ENCODE peak calls at places on chromosome 17, in six cellular contexts. J is cardiac fibroblast, K is lower leg skin, X is astrocyte of the cerebellum, H is AG04449, T is tibial artery. E is an unnamed sample.

GRCh38 chr17:36602924-36603384 is 1.6 kb downstream of the MRM1 start:
- DNase-seq in J (peak; percentile 80), K (no peak), X (peak; percentile 34), H (no peak), T (no peak), E (peak; percentile 81)

GRCh38 chr17:42618442-42619150 is 9.1 kb downstream of the TUBG1 start:
- DNase-seq in J (peak; percentile 23), K (no peak), X (peak; percentile 13), H (no peak), T (peak; percentile 66), E (peak; percentile 26)

GRCh38 chr17:48541574-48542113 is 3.3 kb downstream of the HOXB2 start:
- DNase-seq in J (peak; percentile 86), K (peak; percentile 43), X (no peak), H (no peak), T (no peak), E (no peak)

GRCh38 chr17:38428150-38428642 is at the start of gene ARHGAP23:
- DNase-seq in J (peak; percentile 83), K (no peak), X (no peak), H (no peak), T (peak; percentile 88), E (peak; percentile 70)

GRCh38 chr17:27109346-27109745 is 184.6 kb upstream of the WSB1 start:
- DNase-seq in J (no peak), K (no peak), X (no peak), H (no peak), T (no peak), E (no peak)

GRCh38 chr17:82492647-82493516 is 26.6 kb upstream of the FOXK2 start:
- DNase-seq in J (peak; percentile 53), K (no peak), X (no peak), H (no peak), T (no peak), E (peak; percentile 44)

GRCh38 chr17:416293-417206 is 63.9 kb upstream of the RPH3AL start:
- DNase-seq in J (no peak), K (no peak), X (no peak), H (no peak), T (no peak), E (no peak)

GRCh38 chr17:48629411-48629759 is 3.2 kb upstream of the HOXB9 start:
- DNase-seq in J (no peak), K (no peak), X (no peak), H (no peak), T (no peak), E (no peak)

GRCh38 chr17:77581480-77581879 is 377.0 kb upstream of the TNRC6C start:
- DNase-seq in J (peak; percentile 19), K (no peak), X (no peak), H (no peak), T (peak; percentile 53), E (peak; percentile 16)

GRCh38 chr17:859461-860195 is 77.5 kb downstream of the MRM3 start:
- DNase-seq in J (peak; percentile 20), K (no peak), X (no peak), H (no peak), T (no peak), E (peak; percentile 51)

GRCh38 chr17:6643460-6644125 is 2.7 kb downstream of the TXNDC17 start:
- DNase-seq in J (no peak), K (no peak), X (peak; percentile 80), H (no peak), T (no peak), E (peak; percentile 71)

GRCh38 chr17:55492951-55493350 is 18.3 kb downstream of the SMIM36 start:
- DNase-seq in J (no peak), K (no peak), X (no peak), H (no peak), T (no peak), E (no peak)

GRCh38 chr17:45398800-45399199 is 33.9 kb downstream of the ARHGAP27 start:
- DNase-seq in J (no peak), K (no peak), X (no peak), H (no peak), T (no peak), E (no peak)

GRCh38 chr17:1843947-1844346 is 14.1 kb downstream of the RPA1 start:
- DNase-seq in J (no peak), K (no peak), X (no peak), H (no peak), T (no peak), E (no peak)

GRCh38 chr17:39949028-39949427 is 13.8 kb upstream of the GSDMA start:
- DNase-seq in J (no peak), K (no peak), X (no peak), H (no peak), T (no peak), E (no peak)

GRCh38 chr17:29237476-29238132 is 9.1 kb upstream of the CRYBA1 start:
- DNase-seq in J (peak; percentile 79), K (no peak), X (no peak), H (no peak), T (no peak), E (peak; percentile 76)

GRCh38 chr17:55500103-55500502 is 11.1 kb downstream of the SMIM36 start:
- DNase-seq in J (no peak), K (no peak), X (no peak), H (no peak), T (no peak), E (no peak)

GRCh38 chr17:38701504-38702165 is 3.4 kb upstream of the MLLT6 start:
- DNase-seq in J (peak; percentile 26), K (peak; percentile 36), X (no peak), H (no peak), T (no peak), E (peak; percentile 28)

GRCh38 chr17:80786470-80786869 is 205.2 kb upstream of the CHMP6 start:
- DNase-seq in J (no peak), K (no peak), X (no peak), H (no peak), T (peak; percentile 16), E (peak; percentile 28)

GRCh38 chr17:9054146-9054545 is 32.8 kb downstream of the NTN1 start:
- DNase-seq in J (no peak), K (no peak), X (no peak), H (no peak), T (no peak), E (no peak)

GRCh38 chr17:9052921-9053320 is 31.6 kb downstream of the NTN1 start:
- DNase-seq in J (no peak), K (peak; percentile 43), X (no peak), H (no peak), T (no peak), E (no peak)

GRCh38 chr17:9051561-9051960 is 30.3 kb downstream of the NTN1 start:
- DNase-seq in J (no peak), K (no peak), X (no peak), H (no peak), T (no peak), E (no peak)

GRCh38 chr17:9054611-9055010 is 33.3 kb downstream of the NTN1 start:
- DNase-seq in J (no peak), K (no peak), X (no peak), H (no peak), T (no peak), E (no peak)

DNA sequence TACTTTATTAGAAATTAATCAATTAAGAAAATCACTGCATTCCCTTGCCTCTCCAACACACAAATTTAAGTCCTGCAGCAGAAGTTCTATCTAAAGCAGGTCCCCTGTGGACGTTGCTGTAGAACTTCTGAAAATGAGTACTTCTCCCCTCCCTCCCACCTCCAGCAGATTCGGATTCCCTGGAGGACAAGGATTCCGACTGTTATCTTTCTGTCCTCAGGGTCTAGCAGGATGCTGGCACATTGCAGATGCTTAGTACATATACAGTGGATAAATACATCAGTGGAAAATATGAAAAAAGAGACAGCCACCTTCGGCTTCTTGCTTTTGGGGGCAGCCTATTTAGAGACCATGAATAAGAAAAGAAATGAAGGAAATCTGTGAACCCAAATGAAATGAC is 32.1 kb downstream of the NTN1 start:
- DNase-seq in J (no peak), K (no peak), X (no peak), H (no peak), T (no peak), E (no peak)
- H3K4me3 ChIP-seq in J (no peak overlapping the region), K (no peak overlapping the region), X (no peak overlapping the region), H (no peak overlapping the region), T (no peak overlapping the region), E (no peak overlapping the region)

DNA sequence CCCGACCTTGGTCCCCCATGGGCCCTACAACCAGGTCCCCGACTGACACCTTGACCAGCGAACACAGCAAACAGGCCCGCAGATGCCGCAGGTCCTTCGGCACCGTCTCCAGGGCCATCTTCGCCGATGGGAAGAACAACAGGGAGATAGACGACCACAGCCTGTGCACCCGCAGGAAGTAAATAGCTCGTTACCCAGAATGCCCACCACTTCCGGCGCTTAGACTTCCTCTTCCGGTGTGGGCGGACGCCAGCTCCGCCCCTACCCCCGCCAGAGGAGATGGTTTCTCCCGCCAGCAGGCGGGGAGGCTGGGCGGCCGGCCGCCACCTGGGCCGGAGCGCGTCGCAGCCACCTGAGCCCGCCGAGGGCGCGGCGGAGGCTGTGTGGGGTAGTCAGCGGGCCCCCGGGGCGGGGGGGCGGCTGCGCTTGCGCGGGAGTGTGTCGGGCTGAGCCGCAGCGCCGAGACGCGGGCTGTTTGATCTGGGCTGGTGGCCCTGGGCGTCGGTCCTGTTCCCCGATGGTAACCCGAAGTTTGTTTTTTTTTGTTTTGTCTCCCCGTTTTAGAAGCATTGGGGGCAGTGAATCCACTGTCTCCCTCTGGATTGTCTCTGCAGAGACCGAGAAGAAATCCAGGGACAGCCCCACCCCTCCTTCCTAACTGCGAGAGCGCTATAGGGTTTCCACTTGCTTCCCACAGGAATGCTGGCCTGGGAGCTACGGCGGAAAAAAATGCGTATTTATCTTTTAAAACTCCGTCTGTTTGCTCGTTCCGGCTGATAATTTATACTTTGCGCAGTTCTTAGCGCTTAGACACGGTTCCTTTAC is at the start of gene SUPT4H1:
- DNase-seq in J (peak; percentile 94), K (peak; percentile 86), X (peak; percentile 75), H (peak; percentile 36), T (peak; percentile 93), E (peak; percentile 95)
- TF ChIP-seq CTCF in J (no peak), K (no peak), X (no peak), H (no peak), T (peak; percentile 5), E (no peak)

GRCh38 chr17:74890554-74890953 is 2.9 kb downstream of the FADS6 start:
- DNase-seq in J (no peak), K (no peak), X (no peak), H (no peak), T (no peak), E (no peak)

GRCh38 chr17:74892974-74893911 is at the start of gene FADS6:
- DNase-seq in J (no peak), K (no peak), X (no peak), H (no peak), T (no peak), E (no peak)

GRCh38 chr17:74898376-74898946 is 5.0 kb upstream of the FADS6 start:
- DNase-seq in J (no peak), K (no peak), X (no peak), H (no peak), T (no peak), E (no peak)

GRCh38 chr17:74892013-74892841 is 1.2 kb downstream of the FADS6 start:
- DNase-seq in J (no peak), K (no peak), X (no peak), H (no peak), T (no peak), E (no peak)

GRCh38 chr17:74893936-74894671 is 671 bp upstream of the FADS6 start:
- DNase-seq in J (no peak), K (no peak), X (no peak), H (no peak), T (no peak), E (no peak)
- H3K4me3 ChIP-seq in J (no peak overlapping the region), K (no peak overlapping the region), X (no peak overlapping the region), H (no peak overlapping the region), T (no peak overlapping the region), E (no peak overlapping the region)

DNA sequence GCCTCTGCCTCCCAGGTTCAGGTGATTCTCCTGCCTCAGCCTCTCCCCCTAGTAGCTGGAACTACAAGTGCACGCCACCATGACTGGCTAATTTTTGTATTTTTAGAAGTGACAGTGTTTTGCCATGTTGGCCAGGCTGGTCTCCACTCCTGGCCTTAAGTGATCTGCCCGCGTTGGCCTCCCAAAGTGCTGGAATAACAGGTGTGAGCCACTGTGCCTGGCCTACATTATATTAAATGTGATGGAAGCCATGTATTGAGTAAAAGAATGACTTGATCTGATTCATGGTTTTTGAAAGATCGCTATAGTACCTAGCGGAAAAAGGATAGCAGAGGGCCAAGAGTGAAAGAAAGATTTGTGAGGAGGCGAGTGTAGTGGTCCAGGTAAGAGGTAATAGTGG is 2.7 kb upstream of the PPM1D start:
- DNase-seq in J (no peak), K (no peak), X (no peak), H (no peak), T (no peak), E (no peak)
- TF ChIP-seq CTCF in J (no peak), K (no peak), X (no peak), H (no peak), T (no peak), E (no peak)

E was measured in choroid plexus epithelial cell.